ENCODE peak calls at places on chromosome 14, in four cellular contexts. One of them, this sample, is unnamed.

GRCh38 chr14:49134940-49135339 is 451.2 kb downstream of the RPS29 start:
- DNase-seq in WTC11: peak; percentile 12
- DNase-seq in H1: no peak
- DNase-seq in K562: no peak
- DNase-seq in this sample: peak; percentile 0

GRCh38 chr14:90003526-90004312 is 48.0 kb downstream of the TDP1 start:
- DNase-seq in WTC11: no peak
- DNase-seq in H1: no peak
- DNase-seq in K562: no peak
- DNase-seq in this sample: no peak

GRCh38 chr14:74905595-74906142 is 17.4 kb downstream of the RPS6KL1 start:
- DNase-seq in WTC11: peak; percentile 84
- DNase-seq in H1: no peak
- DNase-seq in K562: peak; percentile 71
- DNase-seq in this sample: peak; percentile 28

GRCh38 chr14:104893435-104894207 is 28.6 kb downstream of the CEP170B start:
- DNase-seq in WTC11: peak; percentile 12
- DNase-seq in H1: no peak
- DNase-seq in K562: no peak
- DNase-seq in this sample: no peak

GRCh38 chr14:88613552-88614010 is 50.7 kb downstream of the ZC3H14 start:
- DNase-seq in WTC11: no peak
- DNase-seq in H1: no peak
- DNase-seq in K562: no peak
- DNase-seq in this sample: no peak

GRCh38 chr14:61493996-61494395 is 172.6 kb downstream of the PRKCH start:
- DNase-seq in WTC11: no peak
- DNase-seq in H1: no peak
- DNase-seq in K562: no peak
- DNase-seq in this sample: no peak

GRCh38 chr14:92397140-92397815 is 74.3 kb downstream of the SLC24A4 start:
- DNase-seq in WTC11: no peak
- DNase-seq in H1: no peak
- DNase-seq in K562: no peak
- DNase-seq in this sample: peak; percentile 26

GRCh38 chr14:100239200-100239839 is 376 bp downstream of the YY1 start:
- DNase-seq in WTC11: no peak
- DNase-seq in H1: no peak
- DNase-seq in K562: no peak
- DNase-seq in this sample: no peak

GRCh38 chr14:72675126-72675525 is 218.8 kb downstream of the DPF3 start:
- DNase-seq in WTC11: no peak
- DNase-seq in H1: no peak
- DNase-seq in K562: no peak
- DNase-seq in this sample: no peak

GRCh38 chr14:45201908-45202307 is 51.1 kb downstream of the MIS18BP1 start:
- DNase-seq in WTC11: peak; percentile 33
- DNase-seq in H1: no peak
- DNase-seq in K562: peak; percentile 3
- DNase-seq in this sample: no peak

GRCh38 chr14:24366664-24367505 is 1.1 kb upstream of the NFATC4 start:
- DNase-seq in WTC11: peak; percentile 93
- DNase-seq in H1: no peak
- DNase-seq in K562: peak; percentile 66
- DNase-seq in this sample: peak; percentile 97

GRCh38 chr14:57871487-57872080 is 5.7 kb upstream of the SLC35F4 start:
- DNase-seq in WTC11: peak; percentile 53
- DNase-seq in H1: no peak
- DNase-seq in K562: peak; percentile 27
- DNase-seq in this sample: peak; percentile 35

GRCh38 chr14:40870252-40870651 is 736.4 kb upstream of the LRFN5 start:
- DNase-seq in WTC11: no peak
- DNase-seq in H1: no peak
- DNase-seq in K562: no peak
- DNase-seq in this sample: no peak

GRCh38 chr14:100132903-100133510 is 26.4 kb downstream of the DEGS2 start:
- DNase-seq in WTC11: no peak
- DNase-seq in H1: no peak
- DNase-seq in K562: no peak
- DNase-seq in this sample: no peak

GRCh38 chr14:22482782-22483553 is 106.1 kb downstream of the DAD1 start:
- DNase-seq in WTC11: no peak
- DNase-seq in H1: no peak
- DNase-seq in K562: no peak
- DNase-seq in this sample: no peak

GRCh38 chr14:49173765-49174373 is 412.3 kb downstream of the RPS29 start:
- DNase-seq in WTC11: peak; percentile 76
- DNase-seq in H1: peak; percentile 53
- DNase-seq in K562: peak; percentile 12
- DNase-seq in this sample: peak; percentile 63

GRCh38 chr14:49768301-49769121 is 558 bp downstream of the KLHDC2 start:
- DNase-seq in WTC11: peak; percentile 55
- DNase-seq in H1: peak; percentile 10
- DNase-seq in K562: peak; percentile 43
- DNase-seq in this sample: peak; percentile 18

GRCh38 chr14:68230941-68231717 is 411.6 kb downstream of the RAD51B start:
- DNase-seq in WTC11: no peak
- DNase-seq in H1: no peak
- DNase-seq in K562: no peak
- DNase-seq in this sample: no peak

GRCh38 chr14:102573591-102574046 is 18.8 kb upstream of the RCOR1 start:
- DNase-seq in WTC11: no peak
- DNase-seq in H1: no peak
- DNase-seq in K562: no peak
- DNase-seq in this sample: no peak

GRCh38 chr14:20680843-20681347 is 3.5 kb upstream of the RNASE4 start:
- DNase-seq in WTC11: peak; percentile 38
- DNase-seq in H1: no peak
- DNase-seq in K562: no peak
- DNase-seq in this sample: no peak

GRCh38 chr14:77077040-77077439 is 21.0 kb upstream of the CIPC start:
- DNase-seq in WTC11: no peak
- DNase-seq in H1: no peak
- DNase-seq in K562: no peak
- DNase-seq in this sample: no peak

GRCh38 chr14:50342211-50343080 is 30.3 kb downstream of the DMAC2L start:
- DNase-seq in WTC11: peak; percentile 50
- DNase-seq in H1: no peak
- DNase-seq in K562: peak; percentile 86
- DNase-seq in this sample: no peak

GRCh38 chr14:67641480-67641879 is 21.8 kb downstream of the ARG2 start:
- DNase-seq in WTC11: no peak
- DNase-seq in H1: no peak
- DNase-seq in K562: no peak
- DNase-seq in this sample: no peak

DNA sequence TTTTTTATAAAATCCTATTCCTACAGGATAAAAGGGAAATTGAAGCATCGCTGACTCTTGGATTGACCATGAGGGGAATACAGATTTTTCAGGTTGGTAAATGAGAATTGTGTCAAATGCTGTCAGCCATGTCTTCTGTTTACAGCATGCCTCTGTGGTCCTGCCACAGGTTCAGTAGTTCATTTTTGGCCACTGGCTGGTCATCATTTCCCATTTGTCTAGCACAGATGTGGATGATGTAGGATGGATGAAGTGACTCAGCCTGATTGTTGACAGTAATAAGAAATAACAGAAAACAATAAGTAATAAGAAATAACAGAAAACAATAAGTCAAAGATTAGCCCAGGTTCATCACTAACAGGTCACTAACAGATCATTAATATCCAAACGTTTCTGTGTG is 59.8 kb downstream of the FRMD6 start:
- DNase-seq in WTC11: no peak
- DNase-seq in H1: no peak
- DNase-seq in K562: no peak
- DNase-seq in this sample: no peak
- TF ChIP-seq ATF3 in WTC11: no peak
- TF ChIP-seq ATF3 in H1: no peak
- TF ChIP-seq ATF3 in K562: no peak
- TF ChIP-seq ATF3 in this sample: no peak

GRCh38 chr14:69573841-69574265 is 818 bp downstream of the CCDC177 start:
- DNase-seq in WTC11: peak; percentile 32
- DNase-seq in H1: no peak
- DNase-seq in K562: no peak
- DNase-seq in this sample: no peak
- TF ChIP-seq ATF3 in WTC11: no peak
- TF ChIP-seq ATF3 in H1: no peak
- TF ChIP-seq ATF3 in K562: no peak
- TF ChIP-seq ATF3 in this sample: no peak

GRCh38 chr14:47425302-47425701 is 250.1 kb downstream of the MDGA2 start:
- DNase-seq in WTC11: no peak
- DNase-seq in H1: no peak
- DNase-seq in K562: no peak
- DNase-seq in this sample: no peak

GRCh38 chr14:47422191-47422590 is 253.2 kb downstream of the MDGA2 start:
- DNase-seq in WTC11: no peak
- DNase-seq in H1: no peak
- DNase-seq in K562: no peak
- DNase-seq in this sample: no peak
- TF ChIP-seq ATF3 in WTC11: no peak
- TF ChIP-seq ATF3 in H1: no peak
- TF ChIP-seq ATF3 in K562: no peak
- TF ChIP-seq ATF3 in this sample: no peak

GRCh38 chr14:55438066-55438683 is 2.2 kb downstream of the TBPL2 start:
- DNase-seq in WTC11: no peak
- DNase-seq in H1: no peak
- DNase-seq in K562: peak; percentile 27
- DNase-seq in this sample: peak; percentile 57
- TF ChIP-seq ATF3 in WTC11: no peak
- TF ChIP-seq ATF3 in H1: no peak
- TF ChIP-seq ATF3 in K562: no peak
- TF ChIP-seq ATF3 in this sample: no peak

GRCh38 chr14:69246331-69246730 is 13.6 kb upstream of the GALNT16 start:
- DNase-seq in WTC11: no peak
- DNase-seq in H1: no peak
- DNase-seq in K562: no peak
- DNase-seq in this sample: no peak

GRCh38 chr14:69244946-69245345 is 15.0 kb upstream of the GALNT16 start:
- DNase-seq in WTC11: no peak
- DNase-seq in H1: no peak
- DNase-seq in K562: no peak
- DNase-seq in this sample: no peak

GRCh38 chr14:69252851-69253250 is 7.1 kb upstream of the GALNT16 start:
- DNase-seq in WTC11: no peak
- DNase-seq in H1: no peak
- DNase-seq in K562: no peak
- DNase-seq in this sample: no peak

GRCh38 chr14:69249603-69250002 is 10.4 kb upstream of the GALNT16 start:
- DNase-seq in WTC11: no peak
- DNase-seq in H1: no peak
- DNase-seq in K562: no peak
- DNase-seq in this sample: no peak

GRCh38 chr14:69247691-69248440 is 12.1 kb upstream of the GALNT16 start:
- DNase-seq in WTC11: no peak
- DNase-seq in H1: no peak
- DNase-seq in K562: no peak
- DNase-seq in this sample: no peak
- TF ChIP-seq ATF3 in WTC11: no peak
- TF ChIP-seq ATF3 in H1: no peak
- TF ChIP-seq ATF3 in K562: no peak
- TF ChIP-seq ATF3 in this sample: no peak